ENCODE peak calls at places on chromosomes 3 and 15, in seven cellular contexts. B is MM.1S, G is thoracic aorta, L is testis, A is breast epithelium, R is Peyer's patch, Z is cardiac muscle cell. P is an unnamed sample.

GRCh38 chr15:70095387-70096214 is 2.1 kb downstream of the TLE3 start:
- DNase-seq in Z (peak), G (no peak), L (peak), B (peak), A (no peak), R (peak), P (no peak)

GRCh38 chr3:42128526-42128925 is 37.4 kb downstream of the TRAK1 start:
- DNase-seq in G (no peak), Z (no peak), L (no peak), R (no peak), A (no peak), B (no peak), P (no peak)

GRCh38 chr15:39194431-39194830 is 386.4 kb upstream of the THBS1 start:
- DNase-seq in R (no peak), L (no peak), B (no peak), G (no peak), Z (peak), A (no peak), P (no peak)

GRCh38 chr3:69094467-69095205 is 9.9 kb downstream of the ARL6IP5 start:
- DNase-seq in L (no peak), Z (peak), R (no peak), B (peak), G (no peak), A (no peak), P (no peak)

GRCh38 chr3:55570361-55570760 is 83.3 kb upstream of the WNT5A start:
- DNase-seq in R (no peak), G (no peak), A (no peak), Z (peak), L (no peak), B (no peak), P (no peak)

GRCh38 chr3:172138792-172139507 is 99.6 kb downstream of the FNDC3B start:
- DNase-seq in G (no peak), B (no peak), R (no peak), L (peak), A (peak), Z (peak), P (no peak)

GRCh38 chr3:175246766-175247165 is 387.6 kb downstream of the NAALADL2 start:
- DNase-seq in R (no peak), A (no peak), G (no peak), B (no peak), Z (no peak), L (no peak), P (no peak)

GRCh38 chr3:150528359-150528797 is 17.9 kb downstream of the SERP1 start:
- DNase-seq in L (no peak), G (no peak), R (no peak), A (no peak), B (peak), Z (peak), P (no peak)

GRCh38 chr3:146189519-146190173 is 28.7 kb upstream of the PLOD2 start:
- DNase-seq in Z (peak), B (peak), A (no peak), R (no peak), G (no peak), L (peak), P (no peak)

GRCh38 chr3:50436063-50436674 is 67.3 kb downstream of the CACNA2D2 start:
- DNase-seq in A (peak), B (peak), L (peak), G (no peak), R (peak), Z (peak), P (peak)

GRCh38 chr3:183159319-183159718 is 3.2 kb downstream of the LAMP3 start:
- DNase-seq in G (no peak), Z (no peak), R (no peak), A (no peak), L (no peak), B (no peak), P (no peak)

GRCh38 chr3:9884555-9885165 is 4.6 kb upstream of the CIDEC start:
- DNase-seq in L (no peak), Z (peak), G (no peak), R (no peak), B (no peak), A (no peak), P (no peak)

GRCh38 chr3:11554666-11555065 is 89.0 kb downstream of the VGLL4 start:
- DNase-seq in Z (no peak), B (no peak), G (no peak), L (no peak), A (no peak), R (peak), P (no peak)

GRCh38 chr3:10377148-10377725 is 56.3 kb upstream of the SEC13 start:
- DNase-seq in A (no peak), L (no peak), G (no peak), R (peak), B (no peak), Z (no peak), P (no peak)

GRCh38 chr3:16837602-16838001 is 47.2 kb upstream of the PLCL2 start:
- DNase-seq in L (no peak), A (no peak), G (no peak), Z (no peak), R (no peak), B (no peak), P (no peak)
- TF ChIP-seq CTCF in L (no peak), A (no peak), G (no peak), Z (no peak), R (no peak), B (no peak), P (no peak)

GRCh38 chr15:49468440-49468839 is 45.4 kb downstream of the FGF7 start:
- DNase-seq in A (no peak), B (no peak), Z (peak), R (no peak), L (no peak), G (no peak), P (no peak)

GRCh38 chr15:49462242-49462641 is 39.2 kb downstream of the FGF7 start:
- DNase-seq in L (no peak), R (no peak), A (no peak), Z (no peak), B (no peak), G (no peak), P (no peak)

GRCh38 chr15:49467782-49468181 is 44.7 kb downstream of the FGF7 start:
- DNase-seq in R (no peak), B (no peak), G (no peak), Z (peak), L (no peak), A (no peak), P (no peak)

GRCh38 chr15:49466119-49466518 is 43.1 kb downstream of the FGF7 start:
- DNase-seq in Z (no peak), A (no peak), L (no peak), B (no peak), G (no peak), R (no peak), P (no peak)

GRCh38 chr15:49464513-49464912 is 41.5 kb downstream of the FGF7 start:
- DNase-seq in G (no peak), L (no peak), R (no peak), A (no peak), Z (no peak), B (no peak), P (no peak)
- H3K27ac ChIP-seq in G (no peak), L (no peak), R (no peak), A (no peak), Z (no peak), B (no peak), P (no peak)

DNA sequence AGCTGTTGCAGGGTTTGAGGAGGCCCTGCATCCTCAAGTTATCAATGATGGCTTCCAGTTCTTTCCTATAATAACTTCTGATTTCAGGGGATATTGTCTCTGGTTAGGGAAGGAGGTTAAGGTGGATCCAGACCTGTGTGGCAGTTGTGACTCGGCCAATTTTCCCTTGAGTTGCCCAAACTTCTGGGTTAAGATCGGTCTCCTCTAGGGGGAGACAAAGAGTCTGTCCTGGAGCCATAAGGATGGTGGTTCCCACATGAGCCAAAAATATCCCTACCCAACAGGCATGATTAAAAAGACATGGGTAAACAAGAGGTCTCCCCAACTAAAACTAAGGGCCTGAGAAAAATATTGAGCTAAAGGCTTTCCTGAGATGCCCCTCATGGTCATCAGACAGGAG is 227.5 kb upstream of the MDFIC2 start:
- DNase-seq in Z (no peak), L (no peak), G (no peak), B (no peak), R (no peak), A (no peak), P (no peak)
- TF ChIP-seq CTCF in Z (peak), L (no peak), G (no peak), B (no peak), R (no peak), A (no peak), P (no peak)

DNA sequence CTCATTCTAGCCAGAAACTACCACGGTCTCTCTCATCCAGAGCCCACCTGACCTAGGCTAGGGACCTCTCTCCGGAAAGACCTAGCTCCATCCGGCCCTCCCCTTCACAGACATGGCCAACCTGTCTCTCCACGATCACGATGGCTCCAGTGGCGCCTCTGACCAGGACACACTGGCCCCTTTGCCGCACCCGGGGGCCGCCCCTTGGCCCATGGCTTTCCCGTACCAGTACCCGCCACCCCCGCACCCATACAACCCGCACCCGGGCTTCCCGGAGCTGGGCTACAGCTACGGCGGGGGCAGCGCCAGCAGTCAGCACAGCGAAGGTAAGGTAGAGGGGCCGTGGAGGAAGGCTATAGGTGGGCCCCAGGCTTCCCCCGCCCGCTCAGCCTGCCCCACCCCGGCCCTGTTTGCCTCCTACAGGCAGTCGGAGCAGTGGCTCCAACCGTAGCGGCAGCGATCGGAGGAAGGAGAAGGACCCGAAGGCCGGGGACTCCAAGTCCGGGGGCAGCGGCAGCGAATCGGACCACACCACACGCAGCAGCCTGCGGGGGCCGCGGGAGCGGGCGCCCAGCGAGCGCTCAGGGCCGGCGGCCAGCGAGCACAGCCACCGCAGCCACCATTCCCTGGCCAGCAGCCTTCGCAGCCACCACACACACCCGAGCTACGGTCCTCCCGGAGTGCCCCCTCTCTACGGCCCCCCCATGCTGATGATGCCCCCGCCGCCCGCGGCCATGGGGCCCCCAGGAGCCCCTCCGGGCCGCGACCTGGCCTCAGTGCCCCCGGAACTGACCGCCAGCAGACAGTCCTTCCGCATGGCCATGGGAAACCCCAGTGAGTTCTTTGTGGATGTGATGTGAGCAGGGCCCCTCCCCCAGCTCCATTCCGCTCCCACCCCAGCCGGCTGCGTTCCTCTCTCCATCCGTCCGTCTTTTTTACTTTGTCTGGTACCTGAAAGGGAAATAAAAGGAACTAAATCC is 4.5 kb upstream of the AP2M1 start:
- DNase-seq in B (no peak), R (no peak), L (no peak), Z (no peak), A (no peak), G (no peak), P (no peak)
- H3K27ac ChIP-seq in B (no peak), R (no peak), L (no peak), Z (no peak), A (no peak), G (no peak), P (no peak)

DNA sequence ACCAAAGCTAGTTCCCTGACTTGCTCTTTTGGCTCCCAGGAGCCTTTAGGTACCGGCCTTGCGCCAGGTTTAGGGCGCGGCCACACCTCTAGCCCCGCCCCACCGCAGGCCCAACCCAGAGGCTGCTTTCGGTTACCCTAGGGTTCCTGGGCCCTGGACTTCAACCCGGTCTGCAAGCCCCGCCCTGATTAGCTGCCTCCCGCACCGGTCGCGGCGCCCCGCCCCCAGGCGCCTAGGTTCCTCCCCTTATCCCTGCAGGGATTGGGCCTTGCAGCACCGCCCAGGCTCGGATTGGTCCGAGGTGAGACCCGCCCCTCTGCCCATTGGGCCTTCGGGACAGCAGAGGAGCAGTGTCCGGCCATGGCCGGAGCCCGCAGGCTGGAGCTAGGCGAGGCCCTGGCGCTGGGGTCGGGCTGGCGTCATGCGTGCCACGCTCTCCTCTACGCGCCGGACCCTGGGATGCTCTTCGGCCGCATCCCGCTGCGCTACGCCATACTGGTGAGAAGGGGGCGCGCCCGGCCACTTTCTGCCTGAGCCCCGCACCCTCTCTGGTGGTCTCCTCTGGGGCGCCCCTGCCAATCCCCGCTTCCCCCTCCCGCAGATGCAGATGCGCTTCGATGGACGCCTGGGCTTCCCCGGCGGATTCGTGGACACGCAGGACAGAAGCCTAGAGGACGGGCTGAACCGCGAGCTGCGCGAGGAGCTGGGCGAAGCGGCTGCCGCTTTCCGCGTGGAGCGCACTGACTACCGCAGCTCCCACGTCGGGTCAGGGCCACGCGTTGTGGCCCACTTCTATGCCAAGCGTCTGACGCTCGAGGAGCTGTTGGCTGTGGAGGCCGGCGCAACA is at the start of gene NUDT16:
- DNase-seq in B (peak), R (peak), Z (peak), A (peak), L (peak), G (peak), P (peak)
- TF ChIP-seq CTCF in B (no peak), R (no peak), Z (no peak), A (no peak), L (no peak), G (no peak), P (peak)